ENCODE peak calls at places on chromosomes 7 and 10, in six cellular contexts. S is GM04504; V is tibial artery; A is activated gamma-delta T cell treated with Interleukin-2 at 50 U/mL for 16 hours; I is stimulated activated CD4-positive, alpha-beta T cell treated with anti-CD3 and anti-CD28 coated beads, Interleukin-12 subunit alpha, Interleukin-12 subunit beta, amount 100 ng/mL, for 4 hours; R is epithelial cell of esophagus. L is an unnamed sample.

GRCh38 chr10:117413928-117414618 is 38.8 kb upstream of the PDZD8 start:
- DNase-seq in S (no peak), V (no peak), A (no peak), I (no peak), R (peak; percentile 93), L (no peak)

GRCh38 chr7:47218378-47219176 is 363.3 kb downstream of the TNS3 start:
- DNase-seq in S (peak; percentile 73), V (no peak), A (no peak), I (no peak), R (no peak), L (no peak)

GRCh38 chr7:112887-113286 is 79.5 kb upstream of the FAM20C start:
- DNase-seq in S (no peak), V (no peak), A (no peak), I (no peak), R (peak; percentile 61), L (no peak)

GRCh38 chr7:30348083-30348560 is 63.7 kb downstream of the ZNRF2 start:
- DNase-seq in S (peak; percentile 79), V (no peak), A (peak; percentile 55), I (no peak), R (peak; percentile 93), L (no peak)

GRCh38 chr7:90994121-90994520 is 270.1 kb upstream of the FZD1 start:
- DNase-seq in S (no peak), V (no peak), A (no peak), I (no peak), R (no peak), L (no peak)

GRCh38 chr10:6917125-6917524 is 337.0 kb upstream of the PRKCQ start:
- DNase-seq in S (no peak), V (no peak), A (no peak), I (no peak), R (no peak), L (no peak)

GRCh38 chr10:124003481-124004371 is 89.7 kb downstream of the CHST15 start:
- DNase-seq in S (no peak), V (no peak), A (no peak), I (no peak), R (no peak), L (peak; percentile 67)

GRCh38 chr7:30863694-30864011 is 48.0 kb upstream of the AQP1 start:
- DNase-seq in S (no peak), V (no peak), A (no peak), I (no peak), R (no peak), L (no peak)

GRCh38 chr10:22148956-22149355 is 68.9 kb downstream of the EBLN1 start:
- DNase-seq in S (no peak), V (no peak), A (no peak), I (no peak), R (peak; percentile 36), L (no peak)

GRCh38 chr10:7666253-7667023 is at the start of gene ITIH5:
- DNase-seq in S (no peak), V (peak; percentile 70), A (peak; percentile 5), I (no peak), R (no peak), L (no peak)

GRCh38 chr10:124184208-124184820 is 90.9 kb upstream of the CHST15 start:
- DNase-seq in S (no peak), V (no peak), A (no peak), I (no peak), R (no peak), L (no peak)

GRCh38 chr7:2760098-2760889 is 72.3 kb downstream of the AMZ1 start:
- DNase-seq in S (peak; percentile 18), V (peak; percentile 90), A (no peak), I (no peak), R (peak; percentile 63), L (no peak)

GRCh38 chr10:124636271-124636993 is 107.7 kb downstream of the FAM53B start:
- DNase-seq in S (no peak), V (no peak), A (peak; percentile 51), I (no peak), R (no peak), L (no peak)

GRCh38 chr10:17838080-17838634 is 29.0 kb downstream of the MRC1 start:
- DNase-seq in S (no peak), V (no peak), A (no peak), I (no peak), R (no peak), L (no peak)

GRCh38 chr10:102752934-102753664 is 9.4 kb downstream of the WBP1L start:
- DNase-seq in S (no peak), V (no peak), A (no peak), I (no peak), R (peak; percentile 63), L (no peak)

GRCh38 chr7:7761974-7762769 is 43.8 kb upstream of the RPA3 start:
- DNase-seq in S (peak; percentile 22), V (no peak), A (no peak), I (no peak), R (peak; percentile 90), L (no peak)

GRCh38 chr7:130902755-130903357 is 168.8 kb upstream of the KLF14 start:
- DNase-seq in S (no peak), V (no peak), A (no peak), I (no peak), R (no peak), L (no peak)

GRCh38 chr10:47152861-47153349 is 147.1 kb upstream of the GDF10 start:
- DNase-seq in S (no peak), V (no peak), A (no peak), I (no peak), R (peak; percentile 87), L (no peak)

GRCh38 chr7:47497367-47498096 is 84.4 kb downstream of the TNS3 start:
- DNase-seq in S (no peak), V (no peak), A (no peak), I (no peak), R (no peak), L (no peak)

GRCh38 chr10:60968504-60968903 is 24.5 kb upstream of the RHOBTB1 start:
- DNase-seq in S (no peak), V (no peak), A (no peak), I (no peak), R (no peak), L (no peak)

GRCh38 chr7:133645870-133646492 is 393.1 kb downstream of the EXOC4 start:
- DNase-seq in S (no peak), V (no peak), A (no peak), I (no peak), R (peak; percentile 25), L (no peak)

GRCh38 chr10:132104471-132105301 is 38.9 kb downstream of the JAKMIP3 start:
- DNase-seq in S (no peak), V (no peak), A (no peak), I (no peak), R (no peak), L (peak; percentile 58)

GRCh38 chr10:82953909-82954308 is 1078.9 kb downstream of the NRG3 start:
- DNase-seq in S (no peak), V (no peak), A (no peak), I (no peak), R (no peak), L (no peak)

GRCh38 chr10:114714281-114714741 is 56.2 kb upstream of the ABLIM1 start:
- DNase-seq in S (no peak), V (no peak), A (no peak), I (no peak), R (peak; percentile 91), L (no peak)

GRCh38 chr7:33686001-33686591 is 219.2 kb upstream of the BMPER start:
- DNase-seq in S (no peak), V (no peak), A (no peak), I (no peak), R (peak; percentile 30), L (no peak)

L was measured in coronary artery.